ENCODE peak calls at places on chromosomes 4 and X, in four cellular contexts. P is heart left ventricle, C is right lobe of liver, G is left ventricle myocardium inferior. Q is an unnamed sample. For H3K4me1, the result is how much of the 10 kb centered on the place peaks cover.

GRCh38 chr4:135368826-135369225 is 1167.2 kb upstream of the PABPC4L start:
- DNase-seq in P (no peak), C (no peak), G (no peak), Q (no peak)

GRCh38 chr4:168655182-168655581 is 158.3 kb downstream of the PALLD start:
- DNase-seq in P (no peak), C (no peak), G (no peak), Q (no peak)

GRCh38 chrX:140180585-140180984 is 215.3 kb upstream of the CXorf66 start:
- DNase-seq in P (no peak), C (no peak), G (no peak), Q (no peak)

GRCh38 chr4:16158504-16158852 is 67.8 kb downstream of the TAPT1 start:
- DNase-seq in P (no peak), C (no peak), G (no peak), Q (no peak)

GRCh38 chr4:16052939-16053338 is 30.9 kb downstream of the PROM1 start:
- DNase-seq in P (no peak), C (no peak), G (no peak), Q (no peak)

GRCh38 chrX:24777660-24778059 is 83.9 kb downstream of the POLA1 start:
- DNase-seq in P (no peak), C (no peak), G (no peak), Q (no peak)

GRCh38 chr4:168882650-168883233 is 127.3 kb downstream of the CBR4 start:
- DNase-seq in P (no peak), C (peak), G (no peak), Q (peak)

GRCh38 chrX:151609222-151609621 is 45.7 kb downstream of the PASD1 start:
- DNase-seq in P (no peak), C (no peak), G (no peak), Q (no peak)

GRCh38 chr4:36064147-36064546 is 180.2 kb downstream of the ARAP2 start:
- DNase-seq in P (no peak), C (no peak), G (no peak), Q (no peak)

GRCh38 chr4:139084425-139085093 is 69.0 kb downstream of the NOCT start:
- DNase-seq in P (no peak), C (peak), G (no peak), Q (no peak)

GRCh38 chr4:183962413-183962812 is 57.3 kb downstream of the STOX2 start:
- DNase-seq in P (no peak), C (no peak), G (no peak), Q (no peak)

GRCh38 chr4:41322613-41323012 is 65.9 kb downstream of the UCHL1 start:
- DNase-seq in P (no peak), C (no peak), G (no peak), Q (no peak)

GRCh38 chr4:78954048-78954666 is 14.9 kb upstream of the PAQR3 start:
- DNase-seq in P (no peak), C (no peak), G (no peak), Q (no peak)

GRCh38 chrX:151736685-151737084 is 2.1 kb downstream of the CNGA2 start:
- DNase-seq in P (no peak), C (no peak), G (no peak), Q (no peak)

GRCh38 chr4:83631066-83631465 is 95.2 kb downstream of the GPAT3 start:
- DNase-seq in P (no peak), C (no peak), G (no peak), Q (no peak)

GRCh38 chr4:163165217-163166017 is 1.3 kb downstream of the NAF1 start:
- DNase-seq in P (no peak), C (no peak), G (no peak), Q (no peak)

GRCh38 chr4:149836546-149836945 is 20.9 kb upstream of the IQCM start:
- DNase-seq in P (no peak), C (no peak), G (no peak), Q (no peak)

GRCh38 chrX:47148946-47149345 is 3.9 kb downstream of the RBM10 start:
- DNase-seq in P (no peak), C (no peak), G (no peak), Q (no peak)

GRCh38 chr4:7924570-7924969 is 15.1 kb downstream of the AFAP1 start:
- DNase-seq in P (no peak), C (no peak), G (no peak), Q (no peak)

GRCh38 chrX:153927936-153928760 is 2.1 kb upstream of the ARHGAP4 start:
- DNase-seq in P (peak), C (peak), G (peak), Q (peak)

GRCh38 chr4:184897807-184898388 is 72.1 kb upstream of the ACSL1 start:
- DNase-seq in P (no peak), C (peak), G (no peak), Q (no peak)

GRCh38 chr4:40211224-40212185 is 14.7 kb downstream of the RHOH start:
- DNase-seq in P (no peak), C (no peak), G (no peak), Q (no peak)

GRCh38 chr4:68378226-68378625 is 28.3 kb upstream of the YTHDC1 start:
- DNase-seq in P (no peak), C (no peak), G (no peak), Q (no peak)

GRCh38 chr4:33725861-33726260 is 2518.5 kb downstream of the ARAP2 start:
- DNase-seq in P (no peak), C (no peak), G (no peak), Q (no peak)

GRCh38 chr4:163815776-163816175 is 321.3 kb downstream of the TMA16 start:
- DNase-seq in P (no peak), C (no peak), G (no peak), Q (no peak)

GRCh38 chr4:98000940-98001339 is 142.3 kb downstream of the STPG2 start:
- DNase-seq in P (no peak), C (no peak), G (no peak), Q (no peak)

GRCh38 chr4:73507541-73507940 is 26.0 kb downstream of the AFM start:
- DNase-seq in P (no peak), C (no peak), G (no peak), Q (no peak)

DNA sequence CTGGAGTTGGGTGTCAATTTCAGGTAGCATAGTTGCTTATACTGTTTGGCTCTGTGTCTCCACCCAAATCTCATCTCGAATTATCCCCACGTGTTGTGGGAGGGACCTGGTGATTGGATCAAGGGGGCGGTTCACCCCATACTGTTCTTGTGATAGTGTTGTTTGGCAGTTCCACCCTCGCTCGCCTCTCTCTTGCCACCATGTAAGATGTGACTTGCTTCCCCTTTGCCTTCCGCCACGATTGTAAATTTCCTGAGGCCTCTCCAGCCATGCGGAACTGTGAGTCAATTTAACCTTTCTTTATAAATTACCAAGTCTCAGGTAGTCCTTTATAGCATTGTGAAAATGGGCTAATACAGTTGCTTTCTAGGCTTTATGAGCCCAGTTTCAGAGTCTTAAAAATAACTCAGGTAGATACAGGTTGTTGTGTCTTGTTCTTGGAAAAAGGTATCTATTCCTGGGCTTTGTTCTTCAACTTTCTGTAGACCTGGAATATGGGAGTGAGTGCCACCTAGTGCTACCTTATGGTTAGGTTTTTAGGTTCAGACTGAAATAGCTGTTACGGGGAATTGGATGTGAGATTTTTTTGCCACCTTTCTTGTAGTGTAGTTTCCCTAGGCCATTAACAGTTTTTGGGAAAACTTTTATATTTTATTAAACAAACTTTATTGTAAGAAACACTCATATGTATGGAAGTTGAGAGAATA is 15.6 kb downstream of the PGK1 start:
- DNase-seq in P (no peak), C (no peak), G (no peak), Q (no peak)
- H3K4me1 ChIP-seq in P (under half), C (under half), G (under half), Q (under half)

DNA sequence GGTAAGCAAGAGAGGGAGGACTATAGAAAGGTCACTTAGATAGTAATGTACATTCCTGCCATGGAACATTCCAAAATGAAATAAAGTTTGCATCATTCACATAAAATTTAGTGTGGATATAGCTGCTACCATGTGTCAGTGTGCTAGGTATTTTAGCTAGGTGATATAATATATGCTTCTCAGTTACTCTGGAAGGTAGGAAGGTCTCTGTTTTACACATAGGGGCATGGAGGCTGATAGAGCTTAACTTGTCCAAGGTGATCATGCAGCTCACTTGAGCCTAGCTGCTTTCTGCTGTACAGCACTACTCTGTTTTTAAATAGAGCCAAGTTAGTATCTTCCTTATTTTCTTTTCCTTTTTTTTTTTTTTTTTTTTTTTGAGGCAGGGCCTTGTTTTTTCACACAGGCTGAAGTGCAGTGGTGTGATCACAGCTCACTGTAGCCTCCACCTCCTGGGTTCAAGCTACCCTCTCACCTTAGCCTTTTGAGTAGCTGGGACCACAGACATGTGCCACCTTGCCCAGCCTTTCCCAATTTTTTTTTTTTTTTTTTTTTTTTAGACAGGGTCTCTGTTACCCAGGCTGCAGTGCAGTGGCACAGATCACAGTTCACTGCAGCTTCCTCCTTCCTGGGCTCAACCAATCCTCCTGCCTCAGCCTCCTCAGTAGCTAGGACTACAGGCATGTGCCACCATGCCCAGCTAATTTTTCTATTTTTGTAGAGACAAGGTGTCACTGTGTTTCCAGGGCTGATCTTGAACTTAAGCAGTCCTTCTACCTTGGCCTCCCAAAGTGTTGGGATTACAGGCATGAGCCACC is 10.4 kb downstream of the AFF1 start:
- DNase-seq in P (no peak), C (no peak), G (no peak), Q (no peak)
- H3K4me1 ChIP-seq in P (under half), C (under half), G (half or more), Q (under half)

GRCh38 chr4:77156533-77156911 is 485 bp upstream of the CCNG2 start:
- DNase-seq in P (peak), C (peak), G (peak), Q (peak)

GRCh38 chr4:77157859-77158486 is 966 bp downstream of the CCNG2 start:
- DNase-seq in P (peak), C (peak), G (peak), Q (peak)

GRCh38 chr4:77155631-77156345 is 1.2 kb upstream of the CCNG2 start:
- DNase-seq in P (no peak), C (no peak), G (no peak), Q (no peak)

GRCh38 chr4:77158487-77158861 is 1.5 kb downstream of the CCNG2 start:
- DNase-seq in P (no peak), C (no peak), G (no peak), Q (peak)

GRCh38 chr4:77156912-77157858 is at the start of gene CCNG2:
- DNase-seq in P (peak), C (peak), G (peak), Q (peak)
- H3K4me1 ChIP-seq in P (under half), C (under half), G (under half), Q (under half)

GRCh38 chrX:21943460-21944135 is 3.1 kb downstream of the SMS start:
- DNase-seq in P (no peak), C (no peak), G (no peak), Q (no peak)
- H3K4me1 ChIP-seq in P (under half), C (under half), G (under half), Q (under half)

DNA sequence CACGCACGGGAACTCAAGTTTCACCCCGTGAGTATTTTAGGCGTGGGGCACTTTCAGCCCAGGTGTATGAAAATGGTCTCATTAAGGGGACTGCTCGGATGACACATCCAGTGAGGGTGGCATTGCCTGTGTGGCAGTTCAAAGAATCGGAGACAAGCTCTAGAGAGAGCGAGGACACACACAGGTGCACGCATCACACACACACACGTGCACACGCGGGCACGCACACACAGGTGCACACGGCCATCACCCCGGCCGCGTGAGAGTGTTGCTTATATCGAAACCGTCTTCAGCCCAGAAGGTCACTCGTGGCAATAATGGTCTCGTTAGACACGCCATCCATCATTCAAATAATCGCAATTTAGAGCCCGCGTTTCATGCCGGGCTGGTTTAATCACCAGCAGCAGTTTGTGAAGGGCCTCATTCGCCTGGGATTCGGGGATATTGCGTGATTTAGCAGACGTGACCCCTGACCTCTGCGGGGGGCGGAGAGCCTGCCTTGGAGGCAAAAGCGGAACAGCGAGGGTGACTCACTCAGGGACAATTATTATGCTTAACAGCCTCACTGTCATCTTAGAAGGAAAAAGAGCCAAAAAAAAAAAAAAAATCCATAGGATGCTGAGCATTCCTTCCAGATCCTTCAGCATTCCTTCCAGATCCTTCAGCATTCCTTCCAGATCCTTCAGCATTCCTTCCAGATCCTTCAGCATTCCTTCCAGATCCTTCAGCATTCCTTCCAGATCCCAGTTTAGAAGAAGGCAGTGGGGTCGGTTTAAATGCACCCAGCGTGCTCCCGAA is 89.4 kb upstream of the PPP2R3B start:
- DNase-seq in P (no peak), C (no peak), G (no peak), Q (no peak)
- H3K4me1 ChIP-seq in P (under half), C (under half), G (under half), Q (under half)